ENCODE peak calls at places on chromosomes 7 and 10, in five cellular contexts. J is OCI-LY7; Z is type B pancreatic cell; P is foreskin fibroblast; X is activated CD8-positive, alpha-beta T cell treated with anti-CD3 and anti-CD28 coated beads for 36 hours. W is an unnamed sample.

GRCh38 chr10:132313865-132314264 is 6.1 kb upstream of the STK32C start:
- DNase-seq in J (no peak), Z (no peak), P (no peak), X (no peak), W (no peak)

GRCh38 chr10:117570880-117571279 is 28.3 kb downstream of the EMX2 start:
- DNase-seq in J (no peak), Z (no peak), P (no peak), X (no peak), W (no peak)

GRCh38 chr7:34108150-34108549 is 202.8 kb downstream of the BMPER start:
- DNase-seq in J (no peak), Z (no peak), P (peak), X (no peak), W (no peak)

GRCh38 chr7:12696001-12696400 is 8.6 kb downstream of the ARL4A start:
- DNase-seq in J (no peak), Z (no peak), P (no peak), X (no peak), W (no peak)

GRCh38 chr7:157521752-157522151 is 184.9 kb downstream of the DNAJB6 start:
- DNase-seq in J (no peak), Z (peak), P (no peak), X (no peak), W (no peak)

GRCh38 chr7:20697351-20697750 is 81.9 kb downstream of the ABCB5 start:
- DNase-seq in J (no peak), Z (no peak), P (no peak), X (no peak), W (no peak)

GRCh38 chr7:93948106-93948505 is 26.6 kb downstream of the GNG11 start:
- DNase-seq in J (no peak), Z (no peak), P (peak), X (no peak), W (peak)

GRCh38 chr10:124092270-124093075 is 925 bp downstream of the CHST15 start:
- DNase-seq in J (peak), Z (peak), P (peak), X (peak), W (peak)

GRCh38 chr7:80767655-80768054 is 129.2 kb downstream of the CD36 start:
- DNase-seq in J (no peak), Z (no peak), P (no peak), X (no peak), W (no peak)

GRCh38 chr7:25672476-25672875 is 444.2 kb upstream of the NPVF start:
- DNase-seq in J (no peak), Z (no peak), P (no peak), X (no peak), W (no peak)

GRCh38 chr7:140899883-140900282 is 24.8 kb downstream of the BRAF start:
- DNase-seq in J (no peak), Z (no peak), P (peak), X (no peak), W (no peak)

GRCh38 chr7:47915066-47915976 is 32.9 kb downstream of the PKD1L1 start:
- DNase-seq in J (no peak), Z (no peak), P (peak), X (no peak), W (peak)

GRCh38 chr7:106626376-106627293 is 34.3 kb downstream of the CCDC71L start:
- DNase-seq in J (no peak), Z (no peak), P (no peak), X (no peak), W (no peak)

GRCh38 chr10:14102056-14102455 is 228.7 kb downstream of the FRMD4A start:
- DNase-seq in J (no peak), Z (no peak), P (no peak), X (no peak), W (no peak)

GRCh38 chr10:94992811-94993210 is 54.4 kb downstream of the CYP2C9 start:
- DNase-seq in J (no peak), Z (no peak), P (no peak), X (no peak), W (no peak)

GRCh38 chr10:82981137-82981723 is 1106.2 kb downstream of the NRG3 start:
- DNase-seq in J (no peak), Z (no peak), P (peak), X (no peak), W (peak)

GRCh38 chr10:34838366-34838900 is 23.3 kb upstream of the PARD3 start:
- DNase-seq in J (no peak), Z (no peak), P (no peak), X (no peak), W (no peak)

GRCh38 chr10:125028291-125028867 is 86.5 kb downstream of the ZRANB1 start:
- DNase-seq in J (no peak), Z (no peak), P (peak), X (no peak), W (peak)

GRCh38 chr7:31922883-31923282 is 147.3 kb downstream of the PDE1C start:
- DNase-seq in J (no peak), Z (no peak), P (no peak), X (no peak), W (no peak)

GRCh38 chr7:140295224-140295623 is 103.1 kb downstream of the SLC37A3 start:
- DNase-seq in J (no peak), Z (no peak), P (no peak), X (no peak), W (no peak)

GRCh38 chr7:116499168-116500070 is at the start of gene CAV2:
- DNase-seq in J (no peak), Z (no peak), P (peak), X (peak), W (peak)

DNA sequence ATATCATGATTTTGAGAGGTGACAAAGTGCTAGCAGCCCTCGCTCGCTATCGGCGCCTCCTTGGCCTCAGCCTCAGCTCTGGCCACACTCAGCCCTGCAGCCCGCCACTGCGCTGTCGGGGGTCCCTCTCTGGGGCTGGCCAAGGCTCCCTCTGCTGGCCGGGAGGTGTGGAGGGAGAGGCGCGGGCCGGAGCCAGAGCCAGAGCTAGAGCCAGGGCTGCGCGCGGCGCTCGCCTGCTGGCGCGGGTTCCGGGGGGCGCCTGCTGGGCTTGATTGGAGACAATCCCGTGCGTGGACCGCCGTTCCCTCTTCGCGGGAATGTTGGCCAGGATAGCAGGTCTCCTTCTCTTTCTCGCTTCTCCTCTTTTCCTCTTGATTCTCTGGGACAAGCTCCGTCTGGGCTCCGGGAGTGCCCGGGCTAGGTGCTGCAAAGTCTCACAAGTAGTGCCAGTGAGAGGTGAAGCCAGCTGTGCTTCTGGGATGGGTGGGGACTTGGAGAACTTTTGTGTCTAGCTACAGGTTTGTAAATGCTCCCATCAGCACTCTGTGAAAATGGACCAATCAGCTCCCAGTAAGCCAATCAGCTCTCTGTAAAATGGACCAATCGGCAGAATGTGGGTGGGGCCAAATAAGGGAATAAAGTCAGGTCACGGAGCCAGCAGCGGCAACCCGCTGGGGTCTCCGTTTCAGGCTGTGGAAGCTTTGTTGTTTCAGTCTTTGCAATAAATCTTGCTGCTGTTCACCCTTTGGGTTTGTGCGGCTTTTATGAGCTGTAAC is 43.4 kb upstream of the ELMO1 start:
- DNase-seq in J (no peak), Z (no peak), P (no peak), X (no peak), W (no peak)
- TF ChIP-seq CTCF in J (peak), Z (peak), P (no peak), X (no peak), W (peak)

GRCh38 chr7:92753614-92754013 is 82.8 kb downstream of the CDK6 start:
- DNase-seq in J (no peak), Z (no peak), P (no peak), X (no peak), W (no peak)

GRCh38 chr7:92750961-92751360 is 85.4 kb downstream of the CDK6 start:
- DNase-seq in J (no peak), Z (no peak), P (no peak), X (no peak), W (no peak)

GRCh38 chr7:92749832-92750231 is 86.5 kb downstream of the CDK6 start:
- DNase-seq in J (no peak), Z (no peak), P (no peak), X (no peak), W (no peak)

GRCh38 chr7:92750440-92750839 is 85.9 kb downstream of the CDK6 start:
- DNase-seq in J (no peak), Z (no peak), P (no peak), X (no peak), W (no peak)

DNA sequence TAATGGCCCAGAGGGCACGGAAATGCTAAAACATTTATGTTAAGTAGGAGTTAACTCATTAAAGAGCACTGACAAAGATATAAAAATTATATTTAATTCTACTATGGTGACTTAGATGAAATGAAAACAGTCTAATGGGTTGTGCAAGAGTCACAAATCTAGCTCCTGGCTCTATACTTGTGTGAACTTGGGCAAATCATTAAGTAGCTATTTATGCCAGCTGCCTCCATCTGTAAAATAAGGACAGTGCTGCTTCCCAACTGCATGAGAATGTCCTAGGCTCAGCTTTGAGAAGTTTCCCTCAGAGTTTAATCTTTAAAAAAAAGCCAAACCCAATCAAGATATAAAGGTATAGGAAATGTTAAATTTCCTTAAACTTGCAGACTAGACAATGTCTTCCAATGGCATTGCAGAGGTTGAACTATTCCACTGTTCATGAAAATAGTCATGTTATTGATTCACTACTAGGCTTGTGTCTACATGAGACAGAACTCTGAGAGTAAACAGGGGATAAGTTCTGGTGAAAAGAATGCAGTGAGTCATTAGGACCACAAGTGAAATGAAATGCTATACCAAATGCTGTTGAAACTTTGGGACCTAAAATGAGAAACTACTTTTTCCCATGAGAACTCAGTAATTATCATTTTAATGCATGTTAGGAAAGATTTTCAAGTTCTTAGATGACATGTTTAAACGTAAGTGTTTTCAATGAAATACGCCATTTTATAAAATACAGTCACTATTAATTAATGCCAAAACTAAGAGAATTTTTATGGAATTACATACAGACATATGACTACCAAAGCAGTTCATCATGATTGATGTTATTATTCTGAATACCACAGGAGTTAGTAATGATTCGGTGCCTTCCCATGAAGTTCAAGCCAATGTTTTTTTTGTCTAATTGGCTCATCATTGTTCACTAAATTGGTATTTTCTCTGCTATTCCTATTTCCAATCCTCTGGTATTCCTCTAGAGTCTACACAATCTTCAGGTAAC is 84.2 kb downstream of the CDK6 start:
- DNase-seq in J (no peak), Z (no peak), P (peak), X (no peak), W (peak)
- TF ChIP-seq CTCF in J (no peak), Z (no peak), P (no peak), X (no peak), W (no peak)

GRCh38 chr10:103926722-103927319 is 8.8 kb upstream of the STN1 start:
- DNase-seq in J (no peak), Z (no peak), P (no peak), X (no peak), W (no peak)
- TF ChIP-seq CTCF in J (no peak), Z (peak), P (no peak), X (no peak), W (peak)

GRCh38 chr7:119320316-119320715 is 952.7 kb upstream of the KCND2 start:
- DNase-seq in J (no peak), Z (no peak), P (no peak), X (no peak), W (no peak)
- TF ChIP-seq CTCF in J (no peak), Z (no peak), P (no peak), X (no peak), W (no peak)

W was measured in HFFc6.